ENCODE peak calls at places on chromosomes 7 and 10, in seven cellular contexts. J is G401; Y is NCI-H1092 treated with DMSO at 0.1 percent for 48 hours; V is fibroblast of lung; M is CD8-positive, alpha-beta memory T cell; K is glomerular endothelial cell; F is iPS DF 19.7. R is an unnamed sample.

GRCh38 chr7:43113622-43114450 is 1.4 kb downstream of the HECW1 start:
- DNase-seq in J (peak; percentile 79), Y (no peak), V (no peak), M (no peak), K (no peak), F (no peak), R (no peak)

GRCh38 chr10:21334891-21335696 is 190.4 kb downstream of the SKIDA1 start:
- DNase-seq in J (no peak), Y (no peak), V (peak; percentile 93), M (no peak), K (no peak), F (no peak), R (no peak)

GRCh38 chr7:42144253-42145002 is 92.6 kb downstream of the GLI3 start:
- DNase-seq in J (no peak), Y (no peak), V (peak; percentile 72), M (no peak), K (no peak), F (no peak), R (no peak)

GRCh38 chr7:86939197-86939814 is 120.1 kb downstream of the ELAPOR2 start:
- DNase-seq in J (peak; percentile 84), Y (peak; percentile 66), V (peak; percentile 54), M (peak; percentile 6), K (peak; percentile 64), F (no peak), R (peak; percentile 90)

GRCh38 chr7:29935111-29935510 is 54.5 kb downstream of the SCRN1 start:
- DNase-seq in J (no peak), Y (no peak), V (peak; percentile 46), M (no peak), K (no peak), F (no peak), R (no peak)

GRCh38 chr7:98291717-98292116 is 10.2 kb downstream of the BRI3 start:
- DNase-seq in J (no peak), Y (no peak), V (no peak), M (no peak), K (no peak), F (no peak), R (no peak)

GRCh38 chr7:132553031-132553430 is 23.2 kb downstream of the PLXNA4 start:
- DNase-seq in J (no peak), Y (no peak), V (no peak), M (no peak), K (no peak), F (no peak), R (no peak)

GRCh38 chr7:113730309-113730955 is 188.4 kb downstream of the PPP1R3A start:
- DNase-seq in J (no peak), Y (no peak), V (peak; percentile 87), M (no peak), K (no peak), F (no peak), R (no peak)

GRCh38 chr7:38902443-38902842 is 6.5 kb downstream of the VPS41 start:
- DNase-seq in J (no peak), Y (no peak), V (no peak), M (no peak), K (no peak), F (no peak), R (no peak)

GRCh38 chr7:66099551-66100407 is 14.9 kb upstream of the CRCP start:
- DNase-seq in J (peak; percentile 96), Y (peak; percentile 32), V (peak; percentile 95), M (no peak), K (no peak), F (no peak), R (no peak)

GRCh38 chr7:75987026-75987804 is 7.2 kb downstream of the TMEM120A start:
- DNase-seq in J (no peak), Y (no peak), V (no peak), M (no peak), K (no peak), F (no peak), R (no peak)

GRCh38 chr10:75660833-75661232 is 229.4 kb downstream of the LRMDA start:
- DNase-seq in J (no peak), Y (no peak), V (peak; percentile 70), M (no peak), K (no peak), F (no peak), R (no peak)

GRCh38 chr10:43845121-43845520 is 196.4 kb upstream of the ZNF32 start:
- DNase-seq in J (no peak), Y (no peak), V (no peak), M (no peak), K (no peak), F (no peak), R (no peak)

GRCh38 chr7:75879771-75880184 is 944 bp downstream of the RHBDD2 start:
- DNase-seq in J (peak; percentile 27), Y (no peak), V (peak; percentile 83), M (peak; percentile 23), K (no peak), F (no peak), R (peak; percentile 20)

R was measured in pons.